ENCODE peak calls at places on chromosomes 7 and 10, in nine cellular contexts. B, L, U, V, R, Z, I, E and D are unnamed samples.

GRCh38 chr7:116512524-116513188 is 12.2 kb upstream of the CAV1 start:
- DNase-seq in E (no peak), V (no peak), B (no peak), I (no peak), R (no peak), U (no peak), Z (no peak), L (no peak), D (no peak)

GRCh38 chr7:103690576-103690975 is 244.6 kb upstream of the SLC26A5 start:
- DNase-seq in U (no peak), V (no peak), Z (no peak), E (no peak), L (no peak), R (peak), I (peak), B (no peak), D (peak)

GRCh38 chr10:97705006-97705670 is 8.4 kb upstream of the MARVELD1 start:
- DNase-seq in B (no peak), U (no peak), R (no peak), I (peak), V (no peak), E (no peak), Z (no peak), L (no peak), D (no peak)

GRCh38 chr7:123784263-123784662 is 35.5 kb upstream of the WASL start:
- DNase-seq in L (no peak), R (no peak), E (no peak), I (no peak), B (no peak), V (no peak), Z (no peak), U (no peak), D (no peak)

GRCh38 chr7:116785851-116786250 is 76.5 kb upstream of the CAPZA2 start:
- DNase-seq in E (no peak), V (no peak), R (no peak), Z (no peak), I (no peak), B (no peak), L (no peak), U (no peak), D (no peak)

GRCh38 chr10:80158598-80159127 is 26.1 kb downstream of the PLAC9 start:
- DNase-seq in L (peak), R (peak), V (peak), E (peak), U (peak), Z (no peak), B (no peak), I (peak), D (peak)

GRCh38 chr7:135936497-135937217 is 40.5 kb downstream of the MTPN start:
- DNase-seq in R (no peak), I (peak), V (no peak), E (no peak), U (no peak), Z (no peak), L (no peak), B (no peak), D (no peak)

GRCh38 chr10:1551636-1552338 is 185.5 kb downstream of the ADARB2 start:
- DNase-seq in U (no peak), I (no peak), B (peak), Z (peak), E (no peak), L (no peak), R (no peak), V (no peak), D (no peak)

GRCh38 chr10:103547391-103547946 is 54.0 kb downstream of the NEURL1 start:
- DNase-seq in Z (no peak), E (no peak), R (no peak), I (no peak), L (no peak), V (no peak), B (peak), U (no peak), D (no peak)